ENCODE peak calls at places on chromosomes 6 and 20, in four cellular contexts. One of them, this sample, is unnamed.

GRCh38 chr6:15417811-15418210 is 171.9 kb downstream of the JARID2 start:
- ATAC-seq in psoas muscle: no peak
- ATAC-seq in left cardiac atrium: no peak
- ATAC-seq in body of pancreas: no peak
- ATAC-seq in this sample: no peak

GRCh38 chr6:14276667-14277404 is 159.3 kb downstream of the CD83 start:
- ATAC-seq in psoas muscle: no peak
- ATAC-seq in left cardiac atrium: peak
- ATAC-seq in body of pancreas: no peak
- ATAC-seq in this sample: peak

GRCh38 chr6:67567842-67568241 is 1067.2 kb upstream of the ADGRB3 start:
- ATAC-seq in psoas muscle: no peak
- ATAC-seq in left cardiac atrium: no peak
- ATAC-seq in body of pancreas: no peak
- ATAC-seq in this sample: no peak

GRCh38 chr6:137167702-137168377 is 5.6 kb downstream of the IL22RA2 start:
- ATAC-seq in psoas muscle: no peak
- ATAC-seq in left cardiac atrium: no peak
- ATAC-seq in body of pancreas: no peak
- ATAC-seq in this sample: no peak

GRCh38 chr6:119739776-119740175 is 390.2 kb upstream of the MAN1A1 start:
- ATAC-seq in psoas muscle: no peak
- ATAC-seq in left cardiac atrium: no peak
- ATAC-seq in body of pancreas: no peak
- ATAC-seq in this sample: no peak

GRCh38 chr6:159989882-159990480 is 21.1 kb downstream of the IGF2R start:
- ATAC-seq in psoas muscle: peak
- ATAC-seq in left cardiac atrium: no peak
- ATAC-seq in body of pancreas: no peak
- ATAC-seq in this sample: no peak

GRCh38 chr20:2984956-2985661 is 58.3 kb upstream of the GNRH2 start:
- ATAC-seq in psoas muscle: no peak
- ATAC-seq in left cardiac atrium: no peak
- ATAC-seq in body of pancreas: no peak
- ATAC-seq in this sample: no peak

GRCh38 chr6:88662653-88663174 is 300.7 kb downstream of the RNGTT start:
- ATAC-seq in psoas muscle: no peak
- ATAC-seq in left cardiac atrium: no peak
- ATAC-seq in body of pancreas: no peak
- ATAC-seq in this sample: no peak

GRCh38 chr6:17220040-17220439 is 61.1 kb upstream of the RBM24 start:
- ATAC-seq in psoas muscle: no peak
- ATAC-seq in left cardiac atrium: no peak
- ATAC-seq in body of pancreas: no peak
- ATAC-seq in this sample: peak

GRCh38 chr20:35967979-35968640 is at the start of gene CNBD2:
- ATAC-seq in psoas muscle: no peak
- ATAC-seq in left cardiac atrium: no peak
- ATAC-seq in body of pancreas: no peak
- ATAC-seq in this sample: no peak

GRCh38 chr6:31614075-31614619 is 887 bp upstream of the AIF1 start:
- ATAC-seq in psoas muscle: no peak
- ATAC-seq in left cardiac atrium: no peak
- ATAC-seq in body of pancreas: no peak
- ATAC-seq in this sample: no peak

GRCh38 chr20:1469925-1470571 is 3.4 kb upstream of the NSFL1C start:
- ATAC-seq in psoas muscle: peak
- ATAC-seq in left cardiac atrium: peak
- ATAC-seq in body of pancreas: peak
- ATAC-seq in this sample: peak

GRCh38 chr6:146914563-146915483 is 289.4 kb upstream of the STXBP5 start:
- ATAC-seq in psoas muscle: peak
- ATAC-seq in left cardiac atrium: peak
- ATAC-seq in body of pancreas: peak
- ATAC-seq in this sample: peak

GRCh38 chr6:90502866-90503407 is 83.9 kb downstream of the MAP3K7 start:
- ATAC-seq in psoas muscle: no peak
- ATAC-seq in left cardiac atrium: no peak
- ATAC-seq in body of pancreas: no peak
- ATAC-seq in this sample: no peak

GRCh38 chr6:3249821-3250220 is 8.9 kb upstream of the PSMG4 start:
- ATAC-seq in psoas muscle: no peak
- ATAC-seq in left cardiac atrium: no peak
- ATAC-seq in body of pancreas: no peak
- ATAC-seq in this sample: no peak

GRCh38 chr20:58721951-58722371 is 29.4 kb downstream of the NPEPL1 start:
- ATAC-seq in psoas muscle: no peak
- ATAC-seq in left cardiac atrium: peak
- ATAC-seq in body of pancreas: no peak
- ATAC-seq in this sample: peak

GRCh38 chr6:157650261-157650640 is 172.8 kb upstream of the SNX9 start:
- ATAC-seq in psoas muscle: peak
- ATAC-seq in left cardiac atrium: peak
- ATAC-seq in body of pancreas: no peak
- ATAC-seq in this sample: peak

GRCh38 chr20:15032352-15032622 is 694.9 kb upstream of the FLRT3 start:
- ATAC-seq in psoas muscle: no peak
- ATAC-seq in left cardiac atrium: no peak
- ATAC-seq in body of pancreas: no peak
- ATAC-seq in this sample: peak

GRCh38 chr20:38286586-38287502 is 17.1 kb upstream of the BPI start:
- ATAC-seq in psoas muscle: no peak
- ATAC-seq in left cardiac atrium: peak
- ATAC-seq in body of pancreas: no peak
- ATAC-seq in this sample: peak

GRCh38 chr20:57786304-57786942 is 76.6 kb upstream of the PMEPA1 start:
- ATAC-seq in psoas muscle: no peak
- ATAC-seq in left cardiac atrium: no peak
- ATAC-seq in body of pancreas: no peak
- ATAC-seq in this sample: no peak

GRCh38 chr20:47320990-47321805 is 35.3 kb downstream of the ZMYND8 start:
- ATAC-seq in psoas muscle: no peak
- ATAC-seq in left cardiac atrium: no peak
- ATAC-seq in body of pancreas: peak
- ATAC-seq in this sample: no peak

GRCh38 chr20:53918949-53919361 is 151.4 kb downstream of the BCAS1 start:
- ATAC-seq in psoas muscle: no peak
- ATAC-seq in left cardiac atrium: no peak
- ATAC-seq in body of pancreas: no peak
- ATAC-seq in this sample: no peak

GRCh38 chr6:108716801-108717791 is 131.1 kb upstream of the ARMC2 start:
- ATAC-seq in psoas muscle: no peak
- ATAC-seq in left cardiac atrium: no peak
- ATAC-seq in body of pancreas: no peak
- ATAC-seq in this sample: no peak

GRCh38 chr20:53808733-53809132 is 215.1 kb upstream of the ZNF217 start:
- ATAC-seq in psoas muscle: no peak
- ATAC-seq in left cardiac atrium: no peak
- ATAC-seq in body of pancreas: no peak
- ATAC-seq in this sample: no peak

GRCh38 chr6:108464506-108465084 is 96.1 kb upstream of the FOXO3 start:
- ATAC-seq in psoas muscle: no peak
- ATAC-seq in left cardiac atrium: no peak
- ATAC-seq in body of pancreas: no peak
- ATAC-seq in this sample: no peak

GRCh38 chr6:21244897-21245470 is 348.6 kb upstream of the SOX4 start:
- ATAC-seq in psoas muscle: no peak
- ATAC-seq in left cardiac atrium: no peak
- ATAC-seq in body of pancreas: no peak
- ATAC-seq in this sample: no peak

GRCh38 chr6:53611342-53611741 is 54.2 kb downstream of the KLHL31 start:
- ATAC-seq in psoas muscle: no peak
- ATAC-seq in left cardiac atrium: no peak
- ATAC-seq in body of pancreas: no peak
- ATAC-seq in this sample: no peak

GRCh38 chr6:30206799-30207618 is 6.2 kb downstream of the TRIM26 start:
- ATAC-seq in psoas muscle: peak
- ATAC-seq in left cardiac atrium: no peak
- ATAC-seq in body of pancreas: peak
- ATAC-seq in this sample: peak

This sample was measured in gastroesophageal sphincter.